ENCODE peak calls at places on chromosomes 7 and 10, in nine cellular contexts. V is activated T-helper 1 cell treated with Interleukin-2 at 50 U/mL for 16 hours; A is T-helper 17 cell; O is stimulated activated CD4-positive, alpha-beta T cell treated with anti-CD3 and anti-CD28 coated beads, Interleukin-2, amount 100 ng/mL, for 48 hours; G is A549; E is EL; W is hepatic stellate cell; P is stimulated activated CD8-positive, alpha-beta memory T cell treated with anti-CD3 and anti-CD28 coated beads, Interleukin-2, amount 100 ng/mL, for 48 hours; N is CD4-positive, alpha-beta T cell. U is an unnamed sample.

GRCh38 chr10:4532976-4533375 is 293.0 kb upstream of the AKR1E2 start:
- DNase-seq in V (no peak), A (no peak), O (no peak), G (no peak), E (no peak), W (no peak), P (no peak), N (no peak), U (no peak)

GRCh38 chr7:81676813-81677212 is 93.0 kb downstream of the HGF start:
- DNase-seq in V (no peak), A (no peak), O (no peak), G (no peak), E (peak), W (no peak), P (no peak), N (no peak), U (no peak)

GRCh38 chr7:3200504-3200903 is 100.5 kb upstream of the SDK1 start:
- DNase-seq in V (no peak), A (no peak), O (peak), G (peak), E (no peak), W (peak), P (no peak), N (no peak), U (no peak)

GRCh38 chr7:138907438-138907837 is 73.8 kb downstream of the KIAA1549 start:
- DNase-seq in V (no peak), A (no peak), O (no peak), G (no peak), E (no peak), W (no peak), P (no peak), N (no peak), U (no peak)

GRCh38 chr10:99872367-99873162 is 90.1 kb downstream of the ABCC2 start:
- DNase-seq in V (no peak), A (no peak), O (no peak), G (peak), E (peak), W (no peak), P (no peak), N (no peak), U (no peak)

GRCh38 chr7:155986497-155987160 is 174.4 kb upstream of the SHH start:
- DNase-seq in V (no peak), A (no peak), O (no peak), G (no peak), E (no peak), W (no peak), P (no peak), N (no peak), U (no peak)

GRCh38 chr7:57204411-57204811 is 72.2 kb upstream of the ZNF479 start:
- DNase-seq in V (no peak), A (no peak), O (no peak), G (no peak), E (no peak), W (no peak), P (no peak), N (no peak), U (no peak)

GRCh38 chr7:417973-418601 is 101.6 kb downstream of the PDGFA start:
- DNase-seq in V (no peak), A (no peak), O (no peak), G (no peak), E (no peak), W (no peak), P (no peak), N (no peak), U (no peak)

GRCh38 chr7:16423761-16424160 is 2.4 kb upstream of the CRPPA start:
- DNase-seq in V (no peak), A (no peak), O (no peak), G (no peak), E (no peak), W (no peak), P (no peak), N (no peak), U (no peak)

GRCh38 chr10:44853796-44854195 is 57.3 kb upstream of the TMEM72 start:
- DNase-seq in V (no peak), A (no peak), O (no peak), G (no peak), E (no peak), W (no peak), P (no peak), N (no peak), U (no peak)

GRCh38 chr7:122255454-122255853 is 49.1 kb downstream of the FEZF1 start:
- DNase-seq in V (no peak), A (no peak), O (no peak), G (no peak), E (no peak), W (no peak), P (no peak), N (no peak), U (no peak)

GRCh38 chr7:47278043-47278442 is 303.9 kb downstream of the TNS3 start:
- DNase-seq in V (no peak), A (no peak), O (no peak), G (no peak), E (no peak), W (no peak), P (no peak), N (no peak), U (no peak)

GRCh38 chr7:29360633-29361625 is 166.4 kb downstream of the CHN2 start:
- DNase-seq in V (no peak), A (no peak), O (no peak), G (no peak), E (no peak), W (no peak), P (no peak), N (no peak), U (no peak)